ENCODE peak calls at places on chromosomes 4 and X, in four cellular contexts. L is GM12878, V is endodermal cell, J is suprapubic skin. T is an unnamed sample.
A peak's percentile ranks its signal among the peaks of the same experiment; 100 is the strongest.

GRCh38 chrX:70445197-70445656 is 592 bp downstream of the DLG3 start:
- DNase-seq in L (no peak), V (no peak), J (no peak), T (no peak)

GRCh38 chr4:88005086-88005485 is 2.3 kb upstream of the PKD2 start:
- DNase-seq in L (no peak), V (no peak), J (no peak), T (no peak)

GRCh38 chr4:10578027-10578426 is 106.5 kb downstream of the CLNK start:
- DNase-seq in L (peak; percentile 45), V (no peak), J (no peak), T (no peak)

GRCh38 chr4:139419388-139419914 is 34.5 kb upstream of the RAB33B start:
- DNase-seq in L (no peak), V (no peak), J (no peak), T (no peak)

GRCh38 chrX:44874481-44875184 is 1.6 kb downstream of the KDM6A start:
- DNase-seq in L (no peak), V (peak; percentile 63), J (no peak), T (peak; percentile 1)

GRCh38 chrX:44343412-44343942 is at the start of gene EFHC2:
- DNase-seq in L (no peak), V (peak; percentile 62), J (peak; percentile 70), T (peak; percentile 27)

GRCh38 chr4:114087596-114088230 is 108.3 kb upstream of the ARSJ start:
- DNase-seq in L (no peak), V (no peak), J (no peak), T (no peak)

GRCh38 chr4:173333658-173334084 is 487 bp downstream of the HMGB2 start:
- DNase-seq in L (no peak), V (peak; percentile 70), J (peak; percentile 84), T (no peak)

GRCh38 chrX:115494133-115494532 is 66.8 kb upstream of the PLS3 start:
- DNase-seq in L (no peak), V (no peak), J (no peak), T (no peak)

GRCh38 chrX:29295987-29296680 is 708.9 kb downstream of the IL1RAPL1 start:
- DNase-seq in L (no peak), V (no peak), J (no peak), T (no peak)

GRCh38 chr4:188106454-188106853 is 2.9 kb downstream of the TRIML2 start:
- DNase-seq in L (no peak), V (no peak), J (no peak), T (no peak)

GRCh38 chrX:41824551-41824950 is 98.8 kb downstream of the CASK start:
- DNase-seq in L (no peak), V (peak; percentile 43), J (no peak), T (no peak)

GRCh38 chr4:143667461-143667860 is 33.0 kb downstream of the FREM3 start:
- DNase-seq in L (no peak), V (no peak), J (no peak), T (no peak)

GRCh38 chrX:16089086-16089485 is 34.3 kb upstream of the GRPR start:
- DNase-seq in L (no peak), V (no peak), J (no peak), T (no peak)

GRCh38 chrX:49106930-49107329 is 16.6 kb downstream of the GPKOW start:
- DNase-seq in L (no peak), V (peak; percentile 59), J (no peak), T (no peak)

GRCh38 chr4:183918696-183919095 is 13.6 kb downstream of the STOX2 start:
- DNase-seq in L (no peak), V (no peak), J (no peak), T (no peak)

GRCh38 chr4:26032142-26032541 is 118.1 kb downstream of the SMIM20 start:
- DNase-seq in L (no peak), V (no peak), J (no peak), T (no peak)

GRCh38 chr4:122798101-122798500 is 28.5 kb upstream of the FGF2 start:
- DNase-seq in L (no peak), V (peak; percentile 70), J (no peak), T (no peak)

GRCh38 chrX:15745179-15745578 is 7.1 kb downstream of the CA5B start:
- DNase-seq in L (no peak), V (no peak), J (no peak), T (no peak)

GRCh38 chr4:22515888-22516541 is at the start of gene ADGRA3:
- DNase-seq in L (no peak), V (peak; percentile 92), J (no peak), T (no peak)

GRCh38 chr4:127782275-127783025 is at the start of gene HSPA4L:
- DNase-seq in L (peak; percentile 49), V (no peak), J (peak; percentile 86), T (peak; percentile 73)

GRCh38 chr4:165360041-165360782 is 18.6 kb upstream of the CPE start:
- DNase-seq in L (no peak), V (no peak), J (no peak), T (no peak)

GRCh38 chr4:142085631-142086292 is 449.4 kb downstream of the IL15 start:
- DNase-seq in L (no peak), V (no peak), J (no peak), T (no peak)

GRCh38 chrX:80879143-80879542 is 69.5 kb upstream of the BRWD3 start:
- DNase-seq in L (no peak), V (no peak), J (no peak), T (no peak)

DNA sequence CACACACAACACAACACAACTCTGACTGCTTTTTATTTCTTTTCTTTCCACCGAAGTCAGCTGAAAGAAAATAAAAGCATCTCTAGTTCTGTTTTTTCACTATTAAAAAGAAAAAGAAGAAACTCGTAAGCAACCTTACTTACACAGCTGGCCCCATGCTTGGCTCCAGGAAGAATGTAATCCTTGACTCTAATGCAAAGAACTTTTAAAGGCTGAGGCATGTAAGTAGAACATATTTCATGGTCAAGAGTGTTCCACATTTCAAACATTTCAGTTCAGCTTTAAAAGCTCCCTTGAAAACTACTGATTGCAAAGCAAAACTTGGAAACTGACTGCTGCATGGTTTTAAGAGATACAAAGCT is 648 bp downstream of the GASK1B start:
- DNase-seq in L (no peak), V (no peak), J (no peak), T (no peak)
- H3K4me1 ChIP-seq in L (no peaks in the 10 kb centered on the region), V (peaks cover 12% of the 10 kb centered on the region), J (peaks cover 40% of the 10 kb centered on the region), T (peaks cover 27% of the 10 kb centered on the region)

GRCh38 chr4:27082786-27083185 is 222.1 kb downstream of the STIM2 start:
- DNase-seq in L (no peak), V (no peak), J (no peak), T (no peak)
- H3K27me3 ChIP-seq in L (peaks cover 11% of the 10 kb centered on the region), V (peaks cover 31% of the 10 kb centered on the region), J (peaks cover 20% of the 10 kb centered on the region), T (no peaks in the 10 kb centered on the region)

DNA sequence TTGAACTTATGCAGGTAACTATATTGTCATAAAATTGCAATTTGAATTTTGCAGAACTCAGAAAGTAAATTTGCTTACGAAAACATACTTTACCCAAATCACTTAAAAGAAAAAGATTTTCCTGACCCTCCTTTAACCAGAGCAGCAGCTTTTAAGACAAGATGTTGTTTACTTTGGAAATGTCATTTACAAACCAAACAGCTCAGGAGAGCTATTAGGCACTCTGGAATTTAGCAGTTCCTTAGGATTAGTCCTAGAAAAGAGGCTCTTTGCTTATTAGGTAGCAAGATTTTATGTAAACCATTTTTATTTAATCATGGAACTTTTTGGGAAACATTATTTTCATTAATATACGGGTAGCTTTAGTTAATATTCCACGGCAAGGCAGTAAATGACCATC is 765.7 kb upstream of the POU3F4 start:
- DNase-seq in L (no peak), V (no peak), J (no peak), T (no peak)
- TF ChIP-seq CTCF in L (no peak), V (no peak), J (no peak), T (no peak)

GRCh38 chrX:37796302-37796701 is 16.4 kb downstream of the CYBB start:
- DNase-seq in L (no peak), V (no peak), J (no peak), T (no peak)
- H3K4me1 ChIP-seq in L (peaks cover 21% of the 10 kb centered on the region), V (no peaks in the 10 kb centered on the region), J (no peaks in the 10 kb centered on the region), T (no peaks in the 10 kb centered on the region)

GRCh38 chr4:110612631-110613269 is 10.1 kb downstream of the PITX2 start:
- DNase-seq in L (no peak), V (peak; percentile 64), J (no peak), T (no peak)
- H3K27me3 ChIP-seq in L (peaks cover 21% of the 10 kb centered on the region), V (no peaks in the 10 kb centered on the region), J (peaks cover 95% of the 10 kb centered on the region), T (no peaks in the 10 kb centered on the region)

T was measured in PC-9.